ENCODE peak calls at places on chromosomes 2 and 18, in five cellular contexts. P is SK-N-SH, K is progenitor cell of endocrine pancreas, L is chondrocyte, T is IMR-90. Y is an unnamed sample.

GRCh38 chr18:74539289-74539688 is 5.0 kb downstream of the CNDP1 start:
- DNase-seq in P (no peak), K (no peak), L (no peak), T (no peak), Y (no peak)

GRCh38 chr2:55063713-55064323 is 13.6 kb upstream of the RTN4 start:
- DNase-seq in P (no peak), K (no peak), L (no peak), T (no peak), Y (no peak)

GRCh38 chr18:10440874-10441273 is 13.6 kb upstream of the APCDD1 start:
- DNase-seq in P (no peak), K (no peak), L (no peak), T (no peak), Y (no peak)

GRCh38 chr2:136013962-136014361 is 28.5 kb upstream of the DARS1 start:
- DNase-seq in P (no peak), K (no peak), L (no peak), T (no peak), Y (peak)

GRCh38 chr2:176470713-176471112 is 201.5 kb downstream of the MTX2 start:
- DNase-seq in P (no peak), K (no peak), L (no peak), T (no peak), Y (no peak)

GRCh38 chr2:221431477-221431876 is 140.6 kb downstream of the EPHA4 start:
- DNase-seq in P (no peak), K (no peak), L (no peak), T (no peak), Y (no peak)

GRCh38 chr2:202135111-202135874 is 62.2 kb downstream of the KIAA2012 start:
- DNase-seq in P (no peak), K (no peak), L (no peak), T (peak), Y (peak)

GRCh38 chr2:224594840-224595239 is 9.7 kb upstream of the CUL3 start:
- DNase-seq in P (no peak), K (no peak), L (no peak), T (peak), Y (no peak)

GRCh38 chr2:37802899-37803379 is 122.1 kb upstream of the RMDN2 start:
- DNase-seq in P (no peak), K (no peak), L (no peak), T (peak), Y (no peak)

GRCh38 chr2:166074430-166074829 is 53.4 kb downstream of the SCN1A start:
- DNase-seq in P (peak), K (no peak), L (no peak), T (no peak), Y (no peak)

GRCh38 chr2:169087757-169088379 is 18.5 kb downstream of the DHRS9 start:
- DNase-seq in P (no peak), K (no peak), L (no peak), T (no peak), Y (no peak)

GRCh38 chr2:228600265-228600664 is 418.8 kb upstream of the SPHKAP start:
- DNase-seq in P (no peak), K (no peak), L (no peak), T (peak), Y (no peak)

GRCh38 chr18:79789901-79790885 is 7.5 kb upstream of the KCNG2 start:
- DNase-seq in P (no peak), K (no peak), L (peak), T (no peak), Y (no peak)

GRCh38 chr2:101124684-101125366 is 26.4 kb downstream of the TBC1D8 start:
- DNase-seq in P (no peak), K (no peak), L (no peak), T (peak), Y (peak)

GRCh38 chr2:212523756-212524155 is 14.8 kb downstream of the ERBB4 start:
- DNase-seq in P (no peak), K (no peak), L (no peak), T (no peak), Y (no peak)

GRCh38 chr2:151669585-151670081 is 64.6 kb downstream of the NEB start:
- DNase-seq in P (no peak), K (no peak), L (no peak), T (no peak), Y (no peak)

GRCh38 chr2:137947714-137948336 is 16.4 kb upstream of the HNMT start:
- DNase-seq in P (peak), K (no peak), L (no peak), T (peak), Y (peak)

GRCh38 chr2:37916512-37917082 is 8.5 kb upstream of the RMDN2 start:
- DNase-seq in P (no peak), K (no peak), L (no peak), T (peak), Y (peak)

GRCh38 chr2:101119431-101119830 is 31.8 kb downstream of the TBC1D8 start:
- DNase-seq in P (no peak), K (no peak), L (no peak), T (peak), Y (peak)

GRCh38 chr2:61178603-61179545 is 16.9 kb downstream of the C2orf74 start:
- DNase-seq in P (no peak), K (no peak), L (no peak), T (peak), Y (no peak)

GRCh38 chr2:29841386-29842004 is 79.9 kb downstream of the ALK start:
- DNase-seq in P (peak), K (no peak), L (no peak), T (peak), Y (peak)

GRCh38 chr2:48906640-48907039 is 151.1 kb upstream of the LHCGR start:
- DNase-seq in P (peak), K (no peak), L (no peak), T (no peak), Y (no peak)

GRCh38 chr18:23982154-23983071 is 32.1 kb upstream of the TTC39C start:
- DNase-seq in P (peak), K (no peak), L (no peak), T (peak), Y (peak)

GRCh38 chr2:161842751-161843433 is 218.7 kb downstream of the SLC4A10 start:
- DNase-seq in P (no peak), K (no peak), L (no peak), T (no peak), Y (no peak)

GRCh38 chr2:108940156-108940555 is 48.9 kb downstream of the EDAR start:
- DNase-seq in P (no peak), K (no peak), L (no peak), T (no peak), Y (no peak)

GRCh38 chr2:64291181-64291580 is 147.0 kb upstream of the PELI1 start:
- DNase-seq in P (no peak), K (no peak), L (no peak), T (peak), Y (no peak)

DNA sequence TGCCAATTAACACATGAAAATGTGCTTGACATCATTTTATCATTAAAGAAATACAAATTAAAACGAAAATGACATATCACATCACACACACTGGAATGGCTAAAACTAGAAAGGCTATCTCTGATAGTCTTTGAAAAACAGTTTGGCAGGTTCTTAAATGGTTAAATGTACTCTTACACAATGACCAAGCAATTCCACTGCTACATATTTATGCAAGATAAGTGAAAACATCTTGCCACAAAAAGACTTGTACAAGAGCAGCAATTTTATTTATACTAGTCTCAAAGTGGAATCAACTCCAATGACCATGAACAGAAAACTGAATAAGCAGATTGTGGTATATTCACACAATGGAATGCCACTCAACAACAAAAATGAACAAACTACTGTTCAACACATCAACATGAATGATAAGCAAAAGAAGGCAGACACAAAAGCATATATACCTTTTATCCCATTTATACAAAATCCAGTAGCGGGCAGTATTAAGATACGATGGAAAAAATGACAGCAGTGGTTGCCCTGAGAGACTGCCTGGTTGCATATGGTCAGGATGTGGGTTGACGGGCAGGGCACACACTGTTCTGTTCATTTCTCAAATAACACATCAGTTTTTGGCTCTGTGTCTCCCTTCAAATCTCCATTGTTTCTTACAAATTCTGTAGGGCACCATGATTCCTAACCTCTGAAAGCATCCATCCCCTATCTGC is 25.3 kb downstream of the SP100 start:
- DNase-seq in P (no peak), K (no peak), L (no peak), T (peak), Y (no peak)
- TF ChIP-seq CTCF in P (no peak), K (no peak), L (no peak), T (no peak), Y (no peak)

GRCh38 chr2:190413421-190413820 is 5.3 kb downstream of the MFSD6 start:
- DNase-seq in P (no peak), K (no peak), L (no peak), T (no peak), Y (no peak)
- TF ChIP-seq CTCF in P (no peak), K (no peak), L (no peak), T (no peak), Y (no peak)

GRCh38 chr18:48994926-48995835 is 44.4 kb upstream of the SMAD7 start:
- DNase-seq in P (no peak), K (no peak), L (no peak), T (no peak), Y (no peak)

GRCh38 chr18:48997681-48997984 is 46.9 kb upstream of the SMAD7 start:
- DNase-seq in P (no peak), K (no peak), L (no peak), T (no peak), Y (no peak)

GRCh38 chr18:48997985-48998831 is 47.4 kb upstream of the SMAD7 start:
- DNase-seq in P (peak), K (no peak), L (peak), T (peak), Y (peak)

GRCh38 chr18:48996041-48996440 is 45.3 kb upstream of the SMAD7 start:
- DNase-seq in P (no peak), K (no peak), L (peak), T (no peak), Y (no peak)

GRCh38 chr18:48996901-48997463 is 46.2 kb upstream of the SMAD7 start:
- DNase-seq in P (peak), K (no peak), L (peak), T (peak), Y (no peak)
- TF ChIP-seq CTCF in P (no peak), K (no peak), L (peak), T (no peak), Y (no peak)

GRCh38 chr18:52995875-52996274 is 655.9 kb downstream of the DCC start:
- DNase-seq in P (no peak), K (no peak), L (no peak), T (no peak), Y (no peak)

GRCh38 chr18:52991246-52991645 is 651.2 kb downstream of the DCC start:
- DNase-seq in P (no peak), K (no peak), L (no peak), T (no peak), Y (no peak)

GRCh38 chr18:52992041-52992440 is 652.0 kb downstream of the DCC start:
- DNase-seq in P (peak), K (no peak), L (no peak), T (no peak), Y (no peak)
- TF ChIP-seq CTCF in P (peak), K (peak), L (peak), T (no peak), Y (no peak)

Y was measured in heart right ventricle.